ENCODE peak calls at places on chromosomes 11 and 22, in four cellular contexts. B is mesendoderm, V is psoas muscle, E is lower lobe of right lung. R is an unnamed sample.
A peak's percentile ranks its signal among the peaks of the same experiment; 100 is the strongest.

GRCh38 chr11:2302280-2302843 is 549 bp downstream of the TSPAN32 start:
- DNase-seq in B (no peak), V (peak; percentile 52), E (peak; percentile 56), R (no peak)

GRCh38 chr11:44638032-44638431 is 72.6 kb downstream of the CD82 start:
- DNase-seq in B (no peak), V (no peak), E (no peak), R (no peak)

GRCh38 chr11:116042125-116042524 is 537.9 kb upstream of the CADM1 start:
- DNase-seq in B (no peak), V (no peak), E (no peak), R (no peak)

GRCh38 chr22:39518996-39519680 is 1.2 kb upstream of the ATF4 start:
- DNase-seq in B (no peak), V (no peak), E (peak; percentile 55), R (no peak)

GRCh38 chr11:105156231-105156630 is 16.7 kb upstream of the CARD18 start:
- DNase-seq in B (peak; percentile 9), V (no peak), E (no peak), R (no peak)

GRCh38 chr11:62816567-62816966 is 11.3 kb upstream of the NXF1 start:
- DNase-seq in B (no peak), V (no peak), E (peak; percentile 57), R (no peak)

GRCh38 chr11:122491486-122491885 is 164.0 kb upstream of the UBASH3B start:
- DNase-seq in B (no peak), V (no peak), E (no peak), R (no peak)

GRCh38 chr11:5486421-5486820 is 2.1 kb upstream of the OR52D1 start:
- DNase-seq in B (peak; percentile 26), V (no peak), E (no peak), R (no peak)

GRCh38 chr22:29520851-29521250 is 32.7 kb downstream of the THOC5 start:
- DNase-seq in B (peak; percentile 30), V (no peak), E (no peak), R (no peak)

GRCh38 chr22:29521526-29521925 is 32.0 kb downstream of the THOC5 start:
- DNase-seq in B (no peak), V (no peak), E (no peak), R (no peak)

GRCh38 chr22:29519996-29520395 is 33.6 kb downstream of the THOC5 start:
- DNase-seq in B (no peak), V (no peak), E (no peak), R (no peak)

GRCh38 chr22:29524440-29525191 is 28.9 kb downstream of the THOC5 start:
- DNase-seq in B (peak; percentile 58), V (no peak), E (no peak), R (no peak)

GRCh38 chr22:29523761-29524160 is 29.8 kb downstream of the THOC5 start:
- DNase-seq in B (no peak), V (no peak), E (no peak), R (no peak)
- H3K36me3 ChIP-seq in B (peaks cover 30% of the 10 kb centered on the region), V (peaks cover 4% of the 10 kb centered on the region), E (peaks cover 97% of the 10 kb centered on the region), R (peaks cover 69% of the 10 kb centered on the region)

DNA sequence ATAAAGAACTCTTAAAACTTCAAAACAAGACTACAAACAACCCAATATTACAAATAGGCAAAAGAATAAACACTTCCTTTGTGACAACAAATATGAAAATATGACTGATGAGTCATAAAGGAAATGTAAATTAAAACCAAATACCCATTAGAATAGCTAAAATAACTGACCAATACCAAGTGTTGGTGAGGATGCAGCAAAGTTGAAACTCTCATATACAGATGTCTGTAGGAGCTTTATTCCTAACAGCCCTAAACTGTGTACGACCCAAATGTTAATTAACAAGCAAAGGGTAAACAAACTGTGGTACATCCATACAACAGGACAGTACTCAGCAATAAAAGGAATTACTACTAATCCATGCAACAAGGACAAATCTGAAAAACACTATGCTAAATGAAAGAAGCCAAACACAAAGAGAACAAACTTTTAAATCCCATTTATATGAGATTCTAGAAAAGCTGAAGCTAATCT is 43.0 kb downstream of the MAPK1 start:
- DNase-seq in B (no peak), V (no peak), E (no peak), R (no peak)
- H3K4me3 ChIP-seq in B (no peak overlapping the region), V (no peak overlapping the region), E (no peak overlapping the region), R (no peak overlapping the region)

GRCh38 chr11:96330511-96330859 is 12.5 kb downstream of the MAML2 start:
- DNase-seq in B (no peak), V (no peak), E (no peak), R (no peak)
- H3K4me1 ChIP-seq in B (peaks cover 8% of the 10 kb centered on the region), V (no peaks in the 10 kb centered on the region), E (peaks cover 74% of the 10 kb centered on the region), R (peaks cover 68% of the 10 kb centered on the region)

GRCh38 chr22:38223289-38223960 is 21.6 kb downstream of the MAFF start:
- DNase-seq in B (no peak), V (no peak), E (no peak), R (no peak)
- H3K36me3 ChIP-seq in B (no peaks in the 10 kb centered on the region), V (no peaks in the 10 kb centered on the region), E (peaks cover 72% of the 10 kb centered on the region), R (peaks cover 31% of the 10 kb centered on the region)